ENCODE peak calls at places on chromosome 4, in five cellular contexts. V, F, B, C and R are unnamed samples.

GRCh38 chr4:141020801-141021261 is 112.4 kb downstream of the RNF150 start:
- DNase-seq in V (peak; percentile 30), C (no peak), B (no peak), F (peak; percentile 63), R (peak; percentile 50)

GRCh38 chr4:170001688-170002267 is 24.4 kb downstream of the MFAP3L start:
- DNase-seq in V (no peak), C (no peak), F (no peak), B (no peak), R (no peak)

GRCh38 chr4:37977471-37978452 is 17.6 kb downstream of the PTTG2 start:
- DNase-seq in B (peak; percentile 85), V (peak; percentile 42), F (peak; percentile 44), C (peak; percentile 94), R (no peak)

GRCh38 chr4:10082459-10083272 is 33.9 kb downstream of the WDR1 start:
- DNase-seq in B (no peak), V (no peak), F (no peak), C (peak; percentile 82), R (no peak)

GRCh38 chr4:7872264-7872771 is 67.3 kb downstream of the AFAP1 start:
- DNase-seq in B (no peak), F (no peak), C (peak; percentile 89), V (peak; percentile 87), R (no peak)

GRCh38 chr4:663046-663437 is 11.0 kb downstream of the ATP5ME start:
- DNase-seq in B (no peak), F (no peak), V (no peak), C (no peak), R (no peak)

GRCh38 chr4:10998826-10999225 is 314.3 kb upstream of the CLNK start:
- DNase-seq in V (peak; percentile 52), C (no peak), F (no peak), B (no peak), R (peak; percentile 45)

GRCh38 chr4:89152972-89153371 is 41.6 kb downstream of the TIGD2 start:
- DNase-seq in B (no peak), C (no peak), F (peak; percentile 33), V (peak; percentile 51), R (no peak)

GRCh38 chr4:25377572-25377882 is 464 bp downstream of the ANAPC4 start:
- DNase-seq in B (no peak), C (no peak), F (no peak), V (no peak), R (no peak)

GRCh38 chr4:94175553-94176260 is 32.0 kb upstream of the SMARCAD1 start:
- DNase-seq in B (no peak), C (no peak), V (no peak), F (peak; percentile 1), R (no peak)

GRCh38 chr4:158667651-158668198 is 4.0 kb downstream of the C4orf46 start:
- DNase-seq in F (peak; percentile 22), B (peak; percentile 31), V (peak; percentile 16), C (no peak), R (no peak)

GRCh38 chr4:184806711-184807110 is 19.1 kb downstream of the ACSL1 start:
- DNase-seq in B (no peak), C (no peak), V (no peak), F (no peak), R (no peak)

GRCh38 chr4:184688447-184688846 is 38.9 kb downstream of the PRIMPOL start:
- DNase-seq in V (peak; percentile 92), C (no peak), B (no peak), F (no peak), R (peak; percentile 27)

GRCh38 chr4:76753814-76754213 is 144.1 kb downstream of the SOWAHB start:
- DNase-seq in F (no peak), V (peak; percentile 90), C (no peak), B (no peak), R (peak; percentile 57)

GRCh38 chr4:52949336-52949735 is 87.2 kb downstream of the RASL11B start:
- DNase-seq in F (no peak), V (no peak), B (no peak), C (no peak), R (no peak)

DNA sequence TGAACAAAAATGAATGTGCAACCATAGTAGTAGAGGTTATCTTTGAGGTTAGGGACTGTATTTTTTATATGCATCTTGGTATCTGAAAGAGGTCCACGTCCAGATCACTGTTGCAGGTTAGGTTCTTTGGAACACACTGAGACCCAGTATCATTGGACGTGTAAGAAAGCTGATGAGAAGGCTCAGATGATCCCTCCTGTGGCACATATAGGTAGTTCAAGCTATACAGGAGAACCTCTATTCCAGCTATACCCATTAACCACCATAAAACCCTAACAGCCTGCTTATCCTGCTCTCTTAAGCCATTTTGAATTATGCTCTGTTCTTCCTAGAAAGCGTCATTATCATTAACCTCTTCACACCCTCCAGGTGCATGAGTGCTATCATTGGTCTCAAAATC is 930.7 kb upstream of the HS3ST1 start:
- DNase-seq in V (no peak), F (no peak), C (no peak), B (no peak), R (no peak)
- TF ChIP-seq CTCF in V (no peak), F (peak; percentile 7), C (no peak), B (no peak), R (no peak)

GRCh38 chr4:75630932-75631320 is 598 bp upstream of the CDKL2 start:
- DNase-seq in C (no peak), V (no peak), B (no peak), F (no peak), R (no peak)
- H3K4me3 ChIP-seq in C (peak overlapping the region; percentile 22), V (peak overlapping the region; percentile 86), B (peak overlapping the region; percentile 58), F (peak overlapping the region; percentile 54), R (peak overlapping the region; percentile 79)

DNA sequence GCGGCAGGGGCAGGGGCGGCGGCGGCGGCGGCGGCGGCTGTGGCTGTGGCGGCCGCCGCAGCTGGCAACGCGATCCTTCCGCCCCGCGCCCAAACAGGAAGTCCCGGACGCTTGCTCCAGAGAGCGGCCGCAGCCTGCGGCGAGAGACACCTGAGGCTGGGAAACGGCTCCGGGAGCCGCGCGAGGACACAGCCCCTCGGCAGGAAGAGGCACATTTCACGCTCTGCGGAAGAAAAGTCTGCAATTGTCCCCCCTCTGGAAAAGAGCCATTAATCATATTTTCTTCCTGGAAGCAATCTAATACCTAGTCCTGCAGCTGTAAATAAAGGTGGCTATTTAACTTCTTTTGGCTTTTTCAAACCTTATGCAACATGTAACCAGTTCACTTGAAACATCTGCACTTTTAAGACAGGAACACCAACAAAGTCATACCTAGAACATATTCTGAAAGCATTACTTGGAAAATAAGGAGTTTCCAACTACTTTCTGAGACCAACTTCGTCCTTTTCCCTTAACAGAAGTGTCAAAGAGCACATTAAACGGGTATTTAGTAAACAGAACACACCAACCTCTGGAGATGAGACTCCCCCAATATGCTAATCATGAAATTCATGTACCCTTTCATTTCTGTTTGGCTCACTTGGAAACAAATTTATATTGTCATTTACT is 69.0 kb downstream of the NOCT start:
- DNase-seq in B (no peak), F (peak; percentile 92), C (no peak), V (no peak), R (no peak)
- TF ChIP-seq CTCF in B (no peak), F (no peak), C (no peak), V (no peak), R (no peak)

GRCh38 chr4:39682133-39682532 is 15.8 kb upstream of the UBE2K start:
- DNase-seq in F (no peak), C (no peak), V (no peak), B (peak; percentile 22), R (no peak)
- H3K4me3 ChIP-seq in F (no peak overlapping the region), C (no peak overlapping the region), V (no peak overlapping the region), B (no peak overlapping the region), R (no peak overlapping the region)

DNA sequence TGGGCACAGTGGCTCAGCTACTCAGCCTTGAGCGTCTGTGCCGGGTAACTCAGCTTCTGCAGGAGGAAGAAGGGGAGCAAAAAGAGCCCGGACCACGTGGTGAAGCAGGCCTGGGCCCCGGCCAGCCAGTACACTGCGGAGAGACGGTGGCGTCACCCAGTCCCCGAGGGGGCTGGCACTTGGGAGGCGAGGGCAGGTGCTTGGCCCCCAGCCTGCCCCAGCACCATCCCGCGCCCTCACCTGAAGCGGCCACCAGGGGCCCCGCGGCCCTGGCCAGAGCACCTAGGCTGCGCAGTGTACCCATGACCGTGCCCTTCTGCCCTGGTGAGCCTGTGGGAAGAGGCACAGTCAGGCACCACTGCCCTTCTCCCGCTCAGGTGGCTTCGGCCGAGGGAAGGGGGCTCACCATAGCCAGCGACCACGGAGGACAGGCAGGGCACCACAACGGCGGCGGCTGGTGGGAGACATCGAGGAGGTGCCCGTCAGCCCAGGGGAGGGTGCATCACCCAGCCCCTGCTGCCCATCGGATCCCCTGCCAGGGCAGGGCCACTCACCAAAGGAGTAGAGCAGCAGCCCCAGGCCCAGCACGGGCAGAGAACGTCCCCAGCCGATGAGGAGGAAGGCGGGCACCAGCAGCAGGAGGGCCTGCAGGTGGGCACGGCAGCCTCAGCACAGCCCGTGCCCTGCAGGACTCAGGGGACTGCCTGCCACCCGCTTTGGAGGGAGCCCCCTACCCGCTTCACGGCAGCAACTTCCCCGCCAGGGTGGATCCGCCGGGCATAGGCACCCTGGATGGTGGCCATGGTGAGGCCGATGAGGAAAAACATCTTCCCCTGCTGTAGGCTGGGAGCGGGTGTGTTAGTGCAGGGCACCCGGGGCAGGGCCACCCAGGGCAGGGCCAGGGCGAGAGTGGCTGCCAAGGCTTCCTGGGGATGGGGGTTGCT is 32.1 kb downstream of the NOP14 start:
- DNase-seq in F (no peak), V (no peak), B (no peak), C (peak; percentile 86), R (no peak)
- TF ChIP-seq CTCF in F (peak; percentile 6), V (peak; percentile 20), B (peak; percentile 33), C (no peak), R (peak; percentile 13)

GRCh38 chr4:123701046-123701445 is 304.5 kb downstream of the SPRY1 start:
- DNase-seq in C (no peak), F (no peak), V (no peak), B (no peak), R (no peak)

GRCh38 chr4:123705419-123705818 is 308.8 kb downstream of the SPRY1 start:
- DNase-seq in C (no peak), B (no peak), V (no peak), F (no peak), R (no peak)

GRCh38 chr4:123696712-123697111 is 300.1 kb downstream of the SPRY1 start:
- DNase-seq in F (no peak), V (no peak), B (no peak), C (no peak), R (no peak)

GRCh38 chr4:123699823-123700822 is 303.5 kb downstream of the SPRY1 start:
- DNase-seq in V (peak; percentile 88), C (no peak), B (no peak), F (peak; percentile 2), R (peak; percentile 96)
- H3K4me3 ChIP-seq in V (no peak overlapping the region), C (no peak overlapping the region), B (no peak overlapping the region), F (no peak overlapping the region), R (no peak overlapping the region)

GRCh38 chr4:151530783-151531182 is 121.8 kb downstream of the FHIP1A start:
- DNase-seq in V (no peak), B (peak; percentile 5), F (peak; percentile 12), C (no peak), R (no peak)
- TF ChIP-seq CTCF in V (peak; percentile 44), B (peak; percentile 67), F (peak; percentile 50), C (no peak), R (peak; percentile 43)